ENCODE peak calls at places on chromosomes 6 and 20, in four cellular contexts. P is GM12891, O is Panc1, N is HL-60. L is an unnamed sample.

GRCh38 chr20:20691477-20691863 is 21.0 kb downstream of the RALGAPA2 start:
- DNase-seq in P (no peak), O (no peak), N (no peak), L (no peak)

GRCh38 chr6:109490708-109491107 is 7.7 kb upstream of the ZBTB24 start:
- DNase-seq in P (no peak), O (no peak), N (no peak), L (no peak)

GRCh38 chr20:19628570-19629134 is 129.4 kb upstream of the RIN2 start:
- DNase-seq in P (peak), O (peak), N (peak), L (no peak)

GRCh38 chr6:49233483-49233882 is 229.6 kb downstream of the MMUT start:
- DNase-seq in P (no peak), O (no peak), N (no peak), L (no peak)

GRCh38 chr6:111952821-111953535 is 79.7 kb upstream of the FYN start:
- DNase-seq in P (no peak), O (no peak), N (no peak), L (no peak)

GRCh38 chr6:149223934-149224333 is 93.6 kb upstream of the TAB2 start:
- DNase-seq in P (no peak), O (no peak), N (no peak), L (no peak)

GRCh38 chr20:25272223-25273000 is 24.5 kb downstream of the PYGB start:
- DNase-seq in P (no peak), O (no peak), N (no peak), L (peak)

GRCh38 chr6:6747371-6747770 is 158.9 kb downstream of the LY86 start:
- DNase-seq in P (no peak), O (no peak), N (no peak), L (no peak)

GRCh38 chr6:39908838-39909583 is 25.3 kb downstream of the MOCS1 start:
- DNase-seq in P (no peak), O (no peak), N (no peak), L (no peak)

GRCh38 chr20:21548390-21549035 is 34.6 kb upstream of the NKX2-2 start:
- DNase-seq in P (no peak), O (no peak), N (no peak), L (no peak)

GRCh38 chr6:153210083-153210482 is 79.0 kb upstream of the RGS17 start:
- DNase-seq in P (no peak), O (no peak), N (no peak), L (no peak)

GRCh38 chr6:107786709-107787588 is 37.2 kb downstream of the SCML4 start:
- DNase-seq in P (peak), O (no peak), N (no peak), L (peak)

DNA sequence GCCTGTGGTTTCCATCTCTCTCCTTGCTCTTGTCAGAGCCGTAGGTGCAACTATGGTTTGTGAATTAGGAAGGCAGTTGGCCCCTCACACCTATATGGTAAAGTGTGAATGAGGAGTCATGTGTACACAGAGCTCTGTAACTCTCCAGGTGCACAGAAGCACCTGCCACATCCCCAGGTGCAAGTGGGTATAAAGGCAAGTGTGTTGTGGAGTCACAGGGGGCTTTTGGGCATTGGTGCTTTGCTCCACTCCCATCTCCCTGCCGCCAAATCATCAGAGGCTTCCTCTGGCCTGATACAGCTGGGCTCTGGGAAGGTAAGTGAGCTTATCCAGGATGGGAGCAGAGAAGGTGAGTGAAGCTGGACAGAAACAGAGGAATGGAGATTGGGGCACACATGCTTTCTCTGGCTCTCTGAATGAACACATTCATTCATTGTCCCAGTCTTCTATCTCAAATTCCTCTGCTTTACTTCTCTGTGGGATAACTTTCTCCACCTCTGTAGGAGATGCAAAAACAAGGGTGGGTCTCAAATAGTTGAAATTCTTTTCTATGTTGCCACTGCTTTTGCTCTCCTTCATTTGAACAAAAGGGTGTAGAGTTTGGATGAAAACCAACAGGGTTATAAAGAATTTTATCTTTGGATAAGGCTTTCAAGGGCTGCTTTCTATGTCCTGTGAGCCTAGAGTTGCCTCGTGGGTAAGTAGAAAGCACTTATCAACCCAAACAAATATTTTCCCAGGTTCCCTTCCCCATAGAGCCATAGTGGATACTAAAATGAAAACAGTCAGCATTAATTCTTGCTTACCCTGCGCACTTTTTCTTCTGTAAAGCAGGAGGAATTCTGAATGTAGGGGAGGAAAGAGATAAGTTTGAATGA is 45.0 kb upstream of the RIPOR2 start:
- DNase-seq in P (no peak), O (no peak), N (no peak), L (no peak)
- TF ChIP-seq POLR2AphosphoS5 in P (no peak), O (no peak), N (no peak), L (no peak)

GRCh38 chr6:90709597-90709996 is 122.7 kb upstream of the MAP3K7 start:
- DNase-seq in P (no peak), O (no peak), N (no peak), L (no peak)
- TF ChIP-seq POLR2AphosphoS5 in P (no peak), O (no peak), N (no peak), L (no peak)

GRCh38 chr6:1396952-1397868 is 7.8 kb downstream of the FOXF2 start:
- DNase-seq in P (peak), O (peak), N (peak), L (peak)

GRCh38 chr6:1399085-1399780 is 9.9 kb downstream of the FOXF2 start:
- DNase-seq in P (no peak), O (no peak), N (no peak), L (no peak)

GRCh38 chr6:1402868-1403267 is 13.5 kb downstream of the FOXF2 start:
- DNase-seq in P (no peak), O (no peak), N (no peak), L (no peak)

GRCh38 chr6:1402369-1402768 is 13.0 kb downstream of the FOXF2 start:
- DNase-seq in P (no peak), O (no peak), N (no peak), L (no peak)

DNA sequence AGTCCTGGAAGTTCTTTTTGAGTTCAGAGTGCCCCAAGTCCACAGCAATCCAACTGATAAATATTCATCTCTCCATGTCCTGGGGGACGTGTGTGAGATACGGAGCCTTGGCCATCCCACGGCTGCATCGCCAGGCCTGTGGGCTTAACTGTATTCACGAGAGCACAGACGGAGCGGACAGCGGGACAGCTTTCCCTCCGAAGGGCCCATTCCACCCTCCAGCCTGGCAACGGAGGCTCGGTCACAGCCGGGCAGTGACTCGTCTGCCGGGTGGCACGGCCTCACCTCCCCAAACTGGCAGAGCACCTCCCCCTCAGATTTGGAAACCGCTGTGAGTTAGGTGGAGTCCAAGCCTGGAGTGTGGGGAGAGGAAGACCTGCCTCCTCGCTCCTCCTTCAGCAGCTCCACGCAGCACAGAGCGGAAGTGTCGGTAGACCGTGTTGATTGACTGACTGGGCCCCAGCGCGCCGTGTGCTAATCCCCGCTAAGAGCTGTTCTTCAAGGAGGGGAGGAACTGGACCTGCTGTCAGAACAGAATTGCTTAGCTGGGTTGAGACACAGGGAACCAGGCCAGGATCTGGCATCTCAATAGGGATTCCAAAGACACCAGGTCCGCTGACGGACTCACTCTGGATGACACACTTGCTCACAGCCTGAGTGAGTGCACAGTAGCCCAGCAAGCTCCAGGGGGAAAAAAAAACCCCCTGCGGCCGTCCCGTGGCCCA is 10.9 kb downstream of the FOXF2 start:
- DNase-seq in P (no peak), O (no peak), N (no peak), L (no peak)
- TF ChIP-seq POLR2AphosphoS5 in P (no peak), O (no peak), N (no peak), L (no peak)

DNA sequence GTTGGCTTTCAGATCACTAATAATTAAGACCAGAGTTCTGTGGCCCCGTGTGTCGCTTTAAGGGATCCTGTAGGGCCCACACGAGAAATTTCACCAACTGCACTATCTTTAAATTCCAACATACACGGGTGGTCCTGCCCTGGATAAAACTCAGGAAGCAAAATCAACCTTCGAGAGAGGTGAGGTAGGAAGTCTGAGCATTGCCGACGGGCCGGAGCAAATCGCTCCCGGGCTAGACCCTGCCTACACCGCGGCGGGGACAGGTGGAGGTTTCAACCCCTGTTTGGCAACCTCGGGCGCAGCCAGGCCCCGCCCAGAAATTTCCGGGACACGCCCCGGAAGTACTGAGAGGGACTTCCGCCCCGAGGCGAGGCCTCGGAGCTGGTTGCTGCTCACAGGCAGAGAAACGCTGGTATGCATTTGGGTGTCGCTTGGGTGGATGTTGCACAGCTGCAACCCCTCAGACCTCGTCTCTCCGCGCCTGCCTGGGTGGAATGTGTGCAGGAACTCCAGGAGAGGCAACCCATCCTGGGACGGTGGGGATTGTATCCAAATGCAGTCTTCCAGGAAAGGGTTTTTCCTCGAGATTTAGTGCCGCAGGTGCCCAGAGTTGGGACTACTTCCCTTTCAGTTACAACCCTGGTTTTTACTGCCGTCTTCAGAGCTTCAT is 19.9 kb downstream of the ZKSCAN8 start:
- DNase-seq in P (peak), O (no peak), N (peak), L (peak)
- TF ChIP-seq POLR2AphosphoS5 in P (peak), O (no peak), N (peak), L (peak)

GRCh38 chr6:166999845-167000253 is 652 bp downstream of the CEP43 start:
- DNase-seq in P (no peak), O (no peak), N (peak), L (no peak)

GRCh38 chr6:167007930-167008329 is 8.7 kb downstream of the CEP43 start:
- DNase-seq in P (no peak), O (no peak), N (no peak), L (no peak)

GRCh38 chr6:167000759-167001158 is 1.6 kb downstream of the CEP43 start:
- DNase-seq in P (no peak), O (no peak), N (peak), L (no peak)

DNA sequence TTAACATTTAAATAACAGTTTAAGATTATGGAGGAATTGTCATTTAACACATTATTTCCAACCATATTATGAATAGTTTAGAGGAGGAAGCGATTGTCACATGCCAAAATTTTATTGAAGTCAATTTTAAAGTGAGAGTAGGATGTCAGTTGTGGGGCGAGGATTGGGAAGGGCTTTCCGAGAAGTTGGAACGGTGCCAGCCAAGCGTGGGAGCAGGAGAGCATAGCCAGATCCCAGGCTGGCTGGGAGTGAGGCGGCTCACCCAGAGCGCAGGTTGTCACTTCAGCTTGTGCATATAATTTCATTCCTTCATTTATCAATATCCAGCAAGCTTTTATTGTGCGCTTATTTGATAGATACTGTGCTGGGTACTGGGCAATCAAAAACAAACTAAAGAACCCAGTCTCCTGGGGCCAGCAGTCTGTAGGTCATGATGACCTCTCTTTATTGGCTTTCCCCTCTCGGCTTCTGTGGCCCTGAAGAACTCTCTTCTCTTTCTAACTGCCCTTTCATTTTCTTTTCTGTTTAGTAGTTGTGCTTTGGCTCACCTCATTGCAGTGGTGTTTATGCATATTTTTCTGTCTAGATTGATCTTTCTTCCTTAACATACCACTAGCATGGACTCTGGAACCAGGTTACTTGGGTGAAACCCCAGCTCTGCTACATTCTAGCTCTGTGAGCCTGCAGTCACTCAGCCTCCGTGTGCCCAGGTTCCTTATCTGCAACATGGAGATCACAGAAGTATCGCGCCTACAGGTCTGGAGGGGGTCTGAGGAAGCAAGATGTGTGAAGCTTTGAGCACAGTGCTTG is 6.4 kb downstream of the CEP43 start:
- DNase-seq in P (no peak), O (no peak), N (no peak), L (no peak)
- TF ChIP-seq POLR2AphosphoS5 in P (no peak), O (no peak), N (no peak), L (no peak)

GRCh38 chr20:33532753-33533459 is 43.0 kb downstream of the CBFA2T2 start:
- DNase-seq in P (no peak), O (no peak), N (no peak), L (no peak)

GRCh38 chr20:33526769-33527168 is 36.9 kb downstream of the CBFA2T2 start:
- DNase-seq in P (no peak), O (no peak), N (no peak), L (no peak)

GRCh38 chr20:33531047-33531877 is 41.4 kb downstream of the CBFA2T2 start:
- DNase-seq in P (no peak), O (no peak), N (no peak), L (no peak)
- TF ChIP-seq POLR2AphosphoS5 in P (no peak), O (no peak), N (no peak), L (no peak)

GRCh38 chr20:32957451-32957850 is 46.8 kb downstream of the SUN5 start:
- DNase-seq in P (no peak), O (no peak), N (no peak), L (no peak)

GRCh38 chr20:32960222-32960518 is 44.1 kb downstream of the SUN5 start:
- DNase-seq in P (no peak), O (no peak), N (no peak), L (no peak)

GRCh38 chr20:32958574-32958973 is 45.7 kb downstream of the SUN5 start:
- DNase-seq in P (no peak), O (no peak), N (no peak), L (no peak)

GRCh38 chr20:32960849-32961731 is 43.1 kb downstream of the SUN5 start:
- DNase-seq in P (no peak), O (no peak), N (no peak), L (peak)

DNA sequence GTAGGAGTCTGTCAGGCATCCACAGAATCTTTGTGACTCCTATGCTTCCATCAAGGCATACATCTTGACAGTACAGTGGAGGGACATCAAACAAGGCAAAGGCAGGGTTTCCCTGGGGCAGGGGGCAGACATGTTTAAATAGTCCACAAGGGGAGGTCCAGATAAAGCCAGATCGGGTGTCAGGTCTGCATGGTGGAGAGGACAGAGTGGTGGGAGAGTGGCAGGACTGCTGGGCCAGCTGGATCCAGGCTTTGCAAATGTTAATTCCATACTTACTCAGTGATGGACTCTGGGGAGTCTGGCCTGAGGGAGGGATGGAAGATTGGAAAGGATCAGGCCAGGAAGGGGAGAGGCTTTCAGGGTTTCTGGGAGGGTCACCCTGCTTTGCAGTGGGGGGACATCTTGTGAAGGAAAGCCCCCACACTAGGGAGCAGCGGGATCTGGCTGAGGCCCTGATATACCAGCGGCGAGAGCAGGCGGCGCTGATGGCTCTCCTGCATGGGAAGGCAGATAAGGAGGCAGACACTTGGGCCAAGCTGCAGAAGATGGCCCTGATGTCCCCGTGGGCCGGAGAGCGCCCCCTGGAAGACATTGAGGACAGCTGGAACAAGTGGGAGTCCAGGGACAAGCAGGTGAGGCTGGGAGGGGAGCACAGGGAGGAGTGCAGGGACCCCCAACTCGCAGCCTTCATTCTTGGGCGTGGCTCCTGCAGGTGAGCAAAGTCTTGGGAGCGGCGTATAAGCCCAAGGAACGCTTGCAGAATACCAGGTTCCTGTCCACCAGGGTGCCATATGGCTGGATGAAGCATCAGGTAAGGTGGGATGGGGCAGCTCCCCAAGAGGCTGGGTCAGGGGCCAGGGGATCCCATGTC is 44.6 kb downstream of the SUN5 start:
- DNase-seq in P (no peak), O (no peak), N (no peak), L (no peak)
- TF ChIP-seq POLR2AphosphoS5 in P (no peak), O (no peak), N (no peak), L (no peak)

DNA sequence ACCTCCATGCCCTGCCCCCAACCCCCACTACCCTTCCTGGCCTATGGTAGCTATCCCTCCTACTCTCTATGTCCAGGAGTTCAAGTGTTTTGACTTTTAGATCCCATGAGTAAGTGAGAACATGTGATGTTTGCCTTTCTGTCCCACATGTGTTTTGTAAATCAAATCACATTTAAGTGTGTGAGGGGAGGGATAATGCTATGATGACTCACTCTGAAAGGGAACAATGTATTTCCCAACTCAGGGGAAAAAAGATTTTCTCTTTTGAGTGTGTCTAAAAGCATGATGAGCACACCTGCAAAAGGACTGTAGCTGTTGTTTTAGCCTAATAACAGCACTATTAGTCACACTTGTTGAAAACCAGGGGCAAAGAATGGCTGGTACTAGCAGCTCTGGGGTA is 193.7 kb downstream of the GJA10 start:
- DNase-seq in P (no peak), O (no peak), N (no peak), L (no peak)
- TF ChIP-seq POLR2AphosphoS5 in P (no peak), O (no peak), N (no peak), L (no peak)

GRCh38 chr20:63687419-63688233 is 8.8 kb upstream of the TNFRSF6B start:
- DNase-seq in P (no peak), O (no peak), N (no peak), L (peak)
- TF ChIP-seq POLR2AphosphoS5 in P (no peak), O (no peak), N (no peak), L (no peak)